ENCODE peak calls at places on chromosomes 16 and 17, in seven cellular contexts. T is fibroblast of gingiva; D is activated CD8-positive, alpha-beta memory T cell treated with anti-CD3 and anti-CD28 coated beads for 1 hour; U is mucosa of descending colon; R is mesenteric fat pad; L is dermis microvascular lymphatic vessel endothelial cell; I is NCI-H1436 treated with DMSO at 0.1 percent for 48 hours. Z is an unnamed sample.

GRCh38 chr16:80063028-80063767 is 462.7 kb upstream of the MAF start:
- DNase-seq in T (no peak), D (no peak), U (no peak), R (no peak), L (no peak), I (no peak), Z (no peak)

GRCh38 chr16:28067604-28068382 is 4.3 kb upstream of the GSG1L start:
- DNase-seq in T (no peak), D (no peak), U (peak), R (no peak), L (peak), I (no peak), Z (peak)

GRCh38 chr17:10751569-10751968 is 21.7 kb upstream of the TMEM220 start:
- DNase-seq in T (no peak), D (no peak), U (no peak), R (no peak), L (no peak), I (no peak), Z (no peak)

GRCh38 chr17:83152745-83153611 is 73.6 kb downstream of the METRNL start:
- DNase-seq in T (no peak), D (no peak), U (no peak), R (no peak), L (no peak), I (no peak), Z (no peak)

GRCh38 chr16:55543470-55543869 is 23.0 kb upstream of the CAPNS2 start:
- DNase-seq in T (peak), D (no peak), U (no peak), R (no peak), L (peak), I (no peak), Z (peak)

GRCh38 chr17:44204453-44204882 is 4.8 kb upstream of the ATXN7L3 start:
- DNase-seq in T (no peak), D (no peak), U (no peak), R (no peak), L (peak), I (no peak), Z (peak)

GRCh38 chr17:12667299-12667958 is 1.7 kb downstream of the MYOCD start:
- DNase-seq in T (peak), D (no peak), U (no peak), R (no peak), L (peak), I (no peak), Z (peak)

GRCh38 chr17:37834168-37834567 is 89.3 kb upstream of the HNF1B start:
- DNase-seq in T (no peak), D (no peak), U (no peak), R (no peak), L (no peak), I (no peak), Z (no peak)

GRCh38 chr17:7441202-7441705 is 1.9 kb downstream of the FGF11 start:
- DNase-seq in T (no peak), D (no peak), U (no peak), R (no peak), L (no peak), I (no peak), Z (no peak)

GRCh38 chr16:14513389-14514107 is 116.5 kb downstream of the PARN start:
- DNase-seq in T (no peak), D (no peak), U (no peak), R (no peak), L (no peak), I (no peak), Z (no peak)

GRCh38 chr17:59839646-59840328 is 53.0 kb downstream of the TUBD1 start:
- DNase-seq in T (peak), D (no peak), U (no peak), R (no peak), L (peak), I (no peak), Z (peak)

GRCh38 chr17:77541995-77542394 is 401.2 kb downstream of the SEC14L1 start:
- DNase-seq in T (no peak), D (no peak), U (no peak), R (no peak), L (no peak), I (no peak), Z (no peak)

GRCh38 chr16:84839054-84839453 is 19.3 kb downstream of the CRISPLD2 start:
- DNase-seq in T (peak), D (no peak), U (no peak), R (no peak), L (no peak), I (no peak), Z (peak)

GRCh38 chr17:8289103-8289397 is 580 bp downstream of the RANGRF start:
- DNase-seq in T (no peak), D (no peak), U (peak), R (peak), L (no peak), I (no peak), Z (no peak)

GRCh38 chr16:15523092-15523541 is 88.7 kb downstream of the BMERB1 start:
- DNase-seq in T (no peak), D (no peak), U (peak), R (no peak), L (no peak), I (no peak), Z (no peak)

GRCh38 chr16:88421301-88421700 is 31.8 kb upstream of the ZFPM1 start:
- DNase-seq in T (no peak), D (no peak), U (no peak), R (no peak), L (no peak), I (no peak), Z (no peak)

GRCh38 chr16:30335598-30336474 is 19.3 kb downstream of the CD2BP2 start:
- DNase-seq in T (peak), D (no peak), U (no peak), R (no peak), L (no peak), I (no peak), Z (peak)

GRCh38 chr16:61678182-61678581 is 358.1 kb downstream of the CDH8 start:
- DNase-seq in T (no peak), D (no peak), U (no peak), R (no peak), L (no peak), I (no peak), Z (no peak)

GRCh38 chr16:5193877-5194276 is 96.3 kb upstream of the EEF2KMT start:
- DNase-seq in T (no peak), D (no peak), U (no peak), R (no peak), L (no peak), I (no peak), Z (no peak)

GRCh38 chr17:15409721-15410247 is 57.6 kb downstream of the CDRT4 start:
- DNase-seq in T (peak), D (no peak), U (no peak), R (no peak), L (no peak), I (no peak), Z (peak)

GRCh38 chr17:47733414-47734288 is 615 bp downstream of the TBX21 start:
- DNase-seq in T (no peak), D (no peak), U (no peak), R (peak), L (no peak), I (no peak), Z (no peak)

GRCh38 chr17:60510723-60511122 is 15.3 kb downstream of the APPBP2 start:
- DNase-seq in T (no peak), D (no peak), U (no peak), R (no peak), L (no peak), I (no peak), Z (no peak)

Z was measured in foreskin fibroblast.